ENCODE peak calls at places on chromosomes 13 and 19, in nine cellular contexts. M is stomach; D is CD4-positive, alpha-beta memory T cell; Q is CD8-positive, alpha-beta memory T cell; W is PC-3; K is GM23248; H is thoracic aorta; B is left ventricle myocardium inferior; Y is trophoblast cell. F is an unnamed sample.

GRCh38 chr13:78709028-78709427 is 50.1 kb upstream of the OBI1 start:
- DNase-seq in W (peak; percentile 79), B (no peak), D (no peak), Q (no peak), K (no peak), Y (no peak), H (no peak), M (no peak), F (no peak)

GRCh38 chr19:49590971-49591730 is at the start of gene PRR12:
- DNase-seq in M (peak; percentile 59), W (peak; percentile 70), H (no peak), Y (peak; percentile 57), D (peak; percentile 86), K (peak; percentile 84), B (peak; percentile 62), Q (peak; percentile 79), F (peak; percentile 77)

GRCh38 chr13:70107498-70108271 is at the start of gene ATXN8OS:
- DNase-seq in H (no peak), Q (no peak), B (no peak), W (no peak), K (no peak), M (no peak), Y (no peak), D (no peak), F (no peak)

GRCh38 chr13:51420681-51421476 is 32.0 kb downstream of the INTS6 start:
- DNase-seq in H (no peak), D (no peak), Y (no peak), B (no peak), W (no peak), K (no peak), Q (no peak), M (no peak), F (no peak)

GRCh38 chr13:26280822-26281221 is 26.9 kb downstream of the CDK8 start:
- DNase-seq in Y (peak; percentile 7), K (no peak), M (no peak), D (no peak), Q (no peak), W (no peak), H (no peak), B (no peak), F (no peak)

GRCh38 chr19:16185925-16186234 is 670 bp downstream of the FAM32A start:
- DNase-seq in M (no peak), Q (no peak), Y (peak; percentile 31), B (no peak), H (no peak), W (peak; percentile 28), D (no peak), K (no peak), F (peak; percentile 73)

GRCh38 chr19:19966862-19967261 is 66.1 kb downstream of the ZNF93 start:
- DNase-seq in Q (no peak), W (no peak), K (no peak), Y (no peak), M (no peak), B (no peak), H (no peak), D (no peak), F (no peak)

GRCh38 chr19:14563989-14564650 is 7.7 kb downstream of the NDUFB7 start:
- DNase-seq in M (no peak), K (peak; percentile 38), B (no peak), D (no peak), W (peak; percentile 54), H (no peak), Q (peak; percentile 30), Y (no peak), F (peak; percentile 21)

GRCh38 chr13:59587971-59588716 is 575.6 kb downstream of the DIAPH3 start:
- DNase-seq in B (no peak), Y (no peak), W (no peak), D (no peak), M (no peak), H (no peak), K (no peak), Q (no peak), F (no peak)

GRCh38 chr13:34748078-34748477 is 194.0 kb upstream of the NBEA start:
- DNase-seq in M (no peak), D (no peak), H (no peak), W (no peak), K (peak; percentile 64), Y (peak; percentile 30), B (peak; percentile 21), Q (no peak), F (peak; percentile 100)

GRCh38 chr13:49185264-49185663 is 34.9 kb upstream of the MLNR start:
- DNase-seq in K (no peak), W (peak; percentile 25), M (no peak), H (no peak), B (no peak), Q (no peak), D (no peak), Y (peak; percentile 36), F (no peak)

GRCh38 chr19:18469245-18470107 is 31.5 kb upstream of the ISYNA1 start:
- DNase-seq in K (peak; percentile 76), Q (peak; percentile 48), H (no peak), B (peak; percentile 69), W (peak; percentile 56), Y (peak; percentile 76), D (peak; percentile 59), M (peak; percentile 72), F (peak; percentile 80)

GRCh38 chr13:21812192-21812626 is 141.3 kb downstream of the FGF9 start:
- DNase-seq in H (no peak), D (no peak), K (no peak), B (no peak), W (no peak), Y (no peak), M (no peak), Q (no peak), F (peak; percentile 6)

GRCh38 chr13:103694033-103694432 is 627.8 kb upstream of the SLC10A2 start:
- DNase-seq in H (no peak), B (no peak), Y (no peak), M (no peak), D (no peak), K (no peak), Q (no peak), W (no peak), F (peak; percentile 16)
- H3K4me3 ChIP-seq in H (no peak overlapping the region), B (no peak overlapping the region), Y (no peak overlapping the region), M (no peak overlapping the region), D (no peak overlapping the region), K (no peak overlapping the region), Q (no peak overlapping the region), W (no peak overlapping the region), F (no peak overlapping the region)

DNA sequence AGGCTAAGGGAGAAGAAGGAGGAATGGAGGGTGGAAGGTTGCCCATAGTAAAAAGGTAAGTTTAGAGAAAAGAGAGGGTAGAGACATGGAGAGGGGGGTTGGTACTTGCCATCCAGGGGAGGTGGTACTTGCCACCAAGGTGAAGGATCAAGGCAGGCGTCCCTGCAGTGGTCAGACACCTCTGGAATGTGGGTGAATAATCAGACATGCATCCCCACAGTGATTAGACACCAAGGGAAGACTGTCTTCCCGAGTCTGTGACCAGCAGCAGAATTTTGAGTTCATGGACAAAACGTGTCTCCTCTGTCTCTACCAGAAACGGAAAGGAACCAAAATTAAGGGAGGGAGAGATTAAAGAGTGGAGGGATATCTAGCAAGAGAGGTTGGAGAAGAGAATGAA is 27.1 kb upstream of the IGFL1 start:
- DNase-seq in H (no peak), D (no peak), K (no peak), M (no peak), B (no peak), W (no peak), Q (no peak), Y (peak; percentile 42), F (no peak)
- H3K4me1 ChIP-seq in H (peaks cover 4% of the 10 kb centered on the region), D (no peaks in the 10 kb centered on the region), K (peaks cover 3% of the 10 kb centered on the region), M (no peaks in the 10 kb centered on the region), B (no peaks in the 10 kb centered on the region), W (no peaks in the 10 kb centered on the region), Q (no peaks in the 10 kb centered on the region), Y (peaks cover 19% of the 10 kb centered on the region), F (no peaks in the 10 kb centered on the region)

GRCh38 chr19:2777952-2778683 is 5.0 kb downstream of the SGTA start:
- DNase-seq in Y (no peak), B (no peak), Q (no peak), K (no peak), M (no peak), D (no peak), H (no peak), W (no peak), F (no peak)
- H3K27ac ChIP-seq in Y (no peak overlapping the region), B (peak overlapping the region; percentile 98), Q (no peak overlapping the region), K (no peak overlapping the region), M (no peak overlapping the region), D (no peak overlapping the region), H (no peak overlapping the region), W (no peak overlapping the region), F (no peak overlapping the region)

GRCh38 chr19:35083678-35084077 is 31.9 kb upstream of the FXYD3 start:
- DNase-seq in H (no peak), K (no peak), W (no peak), Y (no peak), M (no peak), B (no peak), Q (no peak), D (no peak), F (no peak)

GRCh38 chr19:35084078-35084762 is 31.4 kb upstream of the FXYD3 start:
- DNase-seq in K (no peak), Q (no peak), D (no peak), B (no peak), H (no peak), M (no peak), Y (no peak), W (no peak), F (no peak)

GRCh38 chr19:35087393-35087792 is 28.2 kb upstream of the FXYD3 start:
- DNase-seq in Y (no peak), K (no peak), D (no peak), B (no peak), Q (no peak), H (no peak), M (no peak), W (no peak), F (no peak)

GRCh38 chr19:35086455-35086854 is 29.2 kb upstream of the FXYD3 start:
- DNase-seq in M (no peak), Y (no peak), W (no peak), D (no peak), B (no peak), H (no peak), Q (no peak), K (no peak), F (no peak)

GRCh38 chr19:35085947-35086346 is 29.7 kb upstream of the FXYD3 start:
- DNase-seq in D (no peak), H (no peak), Q (no peak), W (no peak), M (no peak), B (no peak), Y (no peak), K (no peak), F (no peak)
- H3K4me3 ChIP-seq in D (no peak overlapping the region), H (no peak overlapping the region), Q (no peak overlapping the region), W (no peak overlapping the region), M (no peak overlapping the region), B (no peak overlapping the region), Y (no peak overlapping the region), K (no peak overlapping the region), F (no peak overlapping the region)

F was measured in cardiac muscle cell.